ENCODE peak calls at places on chromosomes 16 and 17, in nine cellular contexts. B is Caco-2; V is osteocyte; W is cerebellar cortex; T is activated naive CD4-positive, alpha-beta T cell treated with anti-CD3 and anti-CD28 coated beads, Interleukin-2, amount 50 U/mL, for 72 hours; P is H1; D is OCI-M1; F is K562; X is HCT116. S is an unnamed sample.

GRCh38 chr17:57603978-57604377 is 141.1 kb downstream of the CCDC182 start:
- DNase-seq in B (no peak), V (no peak), W (no peak), T (peak; percentile 64), P (no peak), D (peak; percentile 4), F (no peak), X (no peak), S (no peak)

GRCh38 chr16:86733526-86734254 is 155.3 kb downstream of the FOXL1 start:
- DNase-seq in B (no peak), V (no peak), W (no peak), T (no peak), P (no peak), D (no peak), F (no peak), X (no peak), S (no peak)

GRCh38 chr16:1300664-1301476 is 8.6 kb upstream of the UBE2I start:
- DNase-seq in B (peak; percentile 55), V (peak; percentile 92), W (peak; percentile 34), T (peak; percentile 90), P (peak; percentile 94), D (peak; percentile 82), F (peak; percentile 82), X (no peak), S (peak; percentile 30)

GRCh38 chr16:11796227-11797165 is 562 bp downstream of the ZC3H7A start:
- DNase-seq in B (peak; percentile 55), V (peak; percentile 85), W (no peak), T (no peak), P (peak; percentile 63), D (peak; percentile 59), F (peak; percentile 72), X (no peak), S (peak; percentile 25)

GRCh38 chr17:2841606-2842005 is 45.4 kb downstream of the RAP1GAP2 start:
- DNase-seq in B (no peak), V (no peak), W (no peak), T (no peak), P (no peak), D (no peak), F (no peak), X (no peak), S (no peak)

GRCh38 chr16:716250-716607 is 1.3 kb downstream of the METRN start:
- DNase-seq in B (no peak), V (no peak), W (peak; percentile 81), T (no peak), P (no peak), D (no peak), F (peak; percentile 34), X (no peak), S (no peak)

GRCh38 chr17:41695134-41695661 is 6.5 kb downstream of the EIF1 start:
- DNase-seq in B (no peak), V (no peak), W (peak; percentile 51), T (no peak), P (no peak), D (peak; percentile 16), F (no peak), X (no peak), S (no peak)

GRCh38 chr17:6269474-6269873 is 165.4 kb downstream of the AIPL1 start:
- DNase-seq in B (peak; percentile 32), V (no peak), W (no peak), T (peak; percentile 30), P (peak; percentile 80), D (peak; percentile 58), F (peak; percentile 20), X (peak; percentile 6), S (peak; percentile 50)

GRCh38 chr17:64500487-64500859 is 3.6 kb upstream of the POLG2 start:
- DNase-seq in B (no peak), V (no peak), W (no peak), T (no peak), P (no peak), D (no peak), F (no peak), X (no peak), S (no peak)

GRCh38 chr16:48323783-48324775 is 61.1 kb downstream of the SIAH1 start:
- DNase-seq in B (no peak), V (no peak), W (no peak), T (no peak), P (no peak), D (no peak), F (no peak), X (no peak), S (no peak)

GRCh38 chr17:78294776-78295175 is 63.3 kb downstream of the TMEM235 start:
- DNase-seq in B (no peak), V (no peak), W (no peak), T (no peak), P (no peak), D (no peak), F (no peak), X (peak; percentile 40), S (peak; percentile 36)

GRCh38 chr17:17041018-17041521 is 1.2 kb upstream of the MPRIP start:
- DNase-seq in B (peak; percentile 71), V (no peak), W (no peak), T (no peak), P (no peak), D (peak; percentile 3), F (peak; percentile 36), X (no peak), S (peak; percentile 63)

GRCh38 chr17:58786586-58787295 is 31.1 kb downstream of the PPM1E start:
- DNase-seq in B (no peak), V (no peak), W (no peak), T (no peak), P (no peak), D (peak; percentile 63), F (peak; percentile 8), X (peak; percentile 65), S (peak; percentile 70)